ENCODE peak calls at places on chromosomes 11 and 22, in six cellular contexts. One of them, this sample, is unnamed.

GRCh38 chr11:94925422-94926270 is 47.7 kb downstream of the CWC15 start:
- DNase-seq in HFF-Myc: no peak
- DNase-seq in H7: no peak
- DNase-seq in CD4-positive, CD25-positive, alpha-beta regulatory T cell: peak; percentile 28
- DNase-seq in lower leg skin: no peak
- DNase-seq in astrocyte of the spinal cord: no peak
- DNase-seq in this sample: no peak

GRCh38 chr11:15850992-15851615 is 505.2 kb downstream of the SOX6 start:
- DNase-seq in astrocyte of the spinal cord: no peak
- DNase-seq in HFF-Myc: no peak
- DNase-seq in lower leg skin: no peak
- DNase-seq in CD4-positive, CD25-positive, alpha-beta regulatory T cell: no peak
- DNase-seq in H7: no peak
- DNase-seq in this sample: no peak

GRCh38 chr11:108009497-108010360 is 1.0 kb downstream of the CUL5 start:
- DNase-seq in H7: no peak
- DNase-seq in lower leg skin: no peak
- DNase-seq in astrocyte of the spinal cord: peak; percentile 25
- DNase-seq in HFF-Myc: no peak
- DNase-seq in CD4-positive, CD25-positive, alpha-beta regulatory T cell: no peak
- DNase-seq in this sample: no peak

GRCh38 chr11:1030086-1030485 is 6.4 kb downstream of the MUC6 start:
- DNase-seq in astrocyte of the spinal cord: no peak
- DNase-seq in lower leg skin: no peak
- DNase-seq in CD4-positive, CD25-positive, alpha-beta regulatory T cell: no peak
- DNase-seq in H7: no peak
- DNase-seq in HFF-Myc: no peak
- DNase-seq in this sample: no peak

GRCh38 chr11:1050581-1051355 is 14.2 kb upstream of the MUC6 start:
- DNase-seq in astrocyte of the spinal cord: peak; percentile 32
- DNase-seq in lower leg skin: peak; percentile 49
- DNase-seq in HFF-Myc: peak; percentile 12
- DNase-seq in H7: peak; percentile 98
- DNase-seq in CD4-positive, CD25-positive, alpha-beta regulatory T cell: peak; percentile 70
- DNase-seq in this sample: no peak

GRCh38 chr11:19821412-19821875 is 108.8 kb downstream of the NAV2 start:
- DNase-seq in astrocyte of the spinal cord: no peak
- DNase-seq in H7: no peak
- DNase-seq in lower leg skin: no peak
- DNase-seq in CD4-positive, CD25-positive, alpha-beta regulatory T cell: no peak
- DNase-seq in HFF-Myc: no peak
- DNase-seq in this sample: no peak

GRCh38 chr11:114846040-114846791 is 167.9 kb downstream of the NXPE2 start:
- DNase-seq in lower leg skin: no peak
- DNase-seq in astrocyte of the spinal cord: peak; percentile 4
- DNase-seq in HFF-Myc: no peak
- DNase-seq in H7: no peak
- DNase-seq in CD4-positive, CD25-positive, alpha-beta regulatory T cell: no peak
- DNase-seq in this sample: no peak

GRCh38 chr11:64384981-64385952 is 26.3 kb downstream of the RPS6KA4 start:
- DNase-seq in H7: peak; percentile 50
- DNase-seq in CD4-positive, CD25-positive, alpha-beta regulatory T cell: no peak
- DNase-seq in lower leg skin: no peak
- DNase-seq in astrocyte of the spinal cord: no peak
- DNase-seq in HFF-Myc: no peak
- DNase-seq in this sample: no peak

GRCh38 chr11:92510591-92510990 is 286.0 kb downstream of the FAT3 start:
- DNase-seq in HFF-Myc: no peak
- DNase-seq in lower leg skin: no peak
- DNase-seq in H7: no peak
- DNase-seq in CD4-positive, CD25-positive, alpha-beta regulatory T cell: no peak
- DNase-seq in astrocyte of the spinal cord: no peak
- DNase-seq in this sample: no peak

GRCh38 chr11:57792060-57792541 is 30.5 kb downstream of the CTNND1 start:
- DNase-seq in HFF-Myc: no peak
- DNase-seq in lower leg skin: peak; percentile 74
- DNase-seq in H7: no peak
- DNase-seq in CD4-positive, CD25-positive, alpha-beta regulatory T cell: peak; percentile 84
- DNase-seq in astrocyte of the spinal cord: peak; percentile 39
- DNase-seq in this sample: no peak

GRCh38 chr11:10350341-10350740 is 45.5 kb downstream of the ADM start:
- DNase-seq in astrocyte of the spinal cord: peak; percentile 77
- DNase-seq in H7: peak; percentile 6
- DNase-seq in lower leg skin: no peak
- DNase-seq in CD4-positive, CD25-positive, alpha-beta regulatory T cell: no peak
- DNase-seq in HFF-Myc: no peak
- DNase-seq in this sample: no peak

GRCh38 chr11:99370557-99371200 is 349.9 kb downstream of the CNTN5 start:
- DNase-seq in HFF-Myc: no peak
- DNase-seq in CD4-positive, CD25-positive, alpha-beta regulatory T cell: no peak
- DNase-seq in H7: no peak
- DNase-seq in astrocyte of the spinal cord: peak; percentile 83
- DNase-seq in lower leg skin: no peak
- DNase-seq in this sample: peak; percentile 3

GRCh38 chr11:45723421-45723820 is 58.0 kb upstream of the CHST1 start:
- DNase-seq in lower leg skin: no peak
- DNase-seq in astrocyte of the spinal cord: no peak
- DNase-seq in CD4-positive, CD25-positive, alpha-beta regulatory T cell: no peak
- DNase-seq in H7: no peak
- DNase-seq in HFF-Myc: no peak
- DNase-seq in this sample: no peak

GRCh38 chr11:102079625-102080024 is 30.6 kb upstream of the YAP1 start:
- DNase-seq in CD4-positive, CD25-positive, alpha-beta regulatory T cell: no peak
- DNase-seq in astrocyte of the spinal cord: no peak
- DNase-seq in lower leg skin: no peak
- DNase-seq in HFF-Myc: no peak
- DNase-seq in H7: no peak
- DNase-seq in this sample: no peak

GRCh38 chr11:2674681-2675131 is 25.1 kb downstream of the KCNQ1OT1 start:
- DNase-seq in astrocyte of the spinal cord: no peak
- DNase-seq in lower leg skin: no peak
- DNase-seq in H7: no peak
- DNase-seq in HFF-Myc: no peak
- DNase-seq in CD4-positive, CD25-positive, alpha-beta regulatory T cell: no peak
- DNase-seq in this sample: no peak

GRCh38 chr11:73277467-73277866 is 5.3 kb downstream of the P2RY6 start:
- DNase-seq in CD4-positive, CD25-positive, alpha-beta regulatory T cell: no peak
- DNase-seq in HFF-Myc: no peak
- DNase-seq in H7: no peak
- DNase-seq in lower leg skin: no peak
- DNase-seq in astrocyte of the spinal cord: no peak
- DNase-seq in this sample: no peak

GRCh38 chr11:65968600-65969482 is 7.3 kb downstream of the SART1 start:
- DNase-seq in H7: no peak
- DNase-seq in CD4-positive, CD25-positive, alpha-beta regulatory T cell: no peak
- DNase-seq in astrocyte of the spinal cord: peak; percentile 4
- DNase-seq in HFF-Myc: no peak
- DNase-seq in lower leg skin: no peak
- DNase-seq in this sample: no peak

GRCh38 chr11:8948901-8949300 is 6.1 kb upstream of the ASCL3 start:
- DNase-seq in HFF-Myc: no peak
- DNase-seq in CD4-positive, CD25-positive, alpha-beta regulatory T cell: no peak
- DNase-seq in H7: no peak
- DNase-seq in lower leg skin: no peak
- DNase-seq in astrocyte of the spinal cord: no peak
- DNase-seq in this sample: no peak

GRCh38 chr11:1040428-1041148 is 4.1 kb upstream of the MUC6 start:
- DNase-seq in lower leg skin: no peak
- DNase-seq in HFF-Myc: no peak
- DNase-seq in H7: no peak
- DNase-seq in CD4-positive, CD25-positive, alpha-beta regulatory T cell: no peak
- DNase-seq in astrocyte of the spinal cord: no peak
- DNase-seq in this sample: no peak

GRCh38 chr11:34522188-34522587 is 8.6 kb upstream of the ELF5 start:
- DNase-seq in CD4-positive, CD25-positive, alpha-beta regulatory T cell: no peak
- DNase-seq in HFF-Myc: no peak
- DNase-seq in H7: no peak
- DNase-seq in lower leg skin: no peak
- DNase-seq in astrocyte of the spinal cord: no peak
- DNase-seq in this sample: no peak

GRCh38 chr11:86476109-86476861 is 101.6 kb downstream of the CCDC81 start:
- DNase-seq in HFF-Myc: no peak
- DNase-seq in lower leg skin: no peak
- DNase-seq in astrocyte of the spinal cord: peak; percentile 63
- DNase-seq in CD4-positive, CD25-positive, alpha-beta regulatory T cell: no peak
- DNase-seq in H7: no peak
- DNase-seq in this sample: no peak

GRCh38 chr11:27095050-27095449 is 54.4 kb downstream of the BBOX1 start:
- DNase-seq in CD4-positive, CD25-positive, alpha-beta regulatory T cell: no peak
- DNase-seq in H7: no peak
- DNase-seq in astrocyte of the spinal cord: no peak
- DNase-seq in HFF-Myc: no peak
- DNase-seq in lower leg skin: no peak
- DNase-seq in this sample: no peak

GRCh38 chr11:41978951-41979350 is 519.5 kb upstream of the LRRC4C start:
- DNase-seq in CD4-positive, CD25-positive, alpha-beta regulatory T cell: no peak
- DNase-seq in astrocyte of the spinal cord: no peak
- DNase-seq in H7: no peak
- DNase-seq in lower leg skin: no peak
- DNase-seq in HFF-Myc: no peak
- DNase-seq in this sample: no peak

GRCh38 chr11:25992254-25992653 is 339.7 kb upstream of the ANO3 start:
- DNase-seq in H7: no peak
- DNase-seq in lower leg skin: no peak
- DNase-seq in CD4-positive, CD25-positive, alpha-beta regulatory T cell: no peak
- DNase-seq in astrocyte of the spinal cord: no peak
- DNase-seq in HFF-Myc: no peak
- DNase-seq in this sample: no peak

GRCh38 chr11:33970984-33971466 is 79.1 kb upstream of the LMO2 start:
- DNase-seq in H7: peak; percentile 71
- DNase-seq in astrocyte of the spinal cord: peak; percentile 52
- DNase-seq in lower leg skin: peak; percentile 37
- DNase-seq in CD4-positive, CD25-positive, alpha-beta regulatory T cell: no peak
- DNase-seq in HFF-Myc: peak; percentile 21
- DNase-seq in this sample: no peak

GRCh38 chr11:116928102-116928777 is 90.8 kb upstream of the APOA1 start:
- DNase-seq in CD4-positive, CD25-positive, alpha-beta regulatory T cell: peak; percentile 40
- DNase-seq in astrocyte of the spinal cord: no peak
- DNase-seq in lower leg skin: no peak
- DNase-seq in HFF-Myc: no peak
- DNase-seq in H7: no peak
- DNase-seq in this sample: no peak

GRCh38 chr22:50170453-50171318 is at the start of gene PANX2:
- DNase-seq in astrocyte of the spinal cord: no peak
- DNase-seq in CD4-positive, CD25-positive, alpha-beta regulatory T cell: no peak
- DNase-seq in lower leg skin: no peak
- DNase-seq in H7: peak; percentile 85
- DNase-seq in HFF-Myc: no peak
- DNase-seq in this sample: no peak

GRCh38 chr11:123180166-123180565 is 14.9 kb downstream of the CLMP start:
- DNase-seq in CD4-positive, CD25-positive, alpha-beta regulatory T cell: no peak
- DNase-seq in HFF-Myc: no peak
- DNase-seq in H7: no peak
- DNase-seq in lower leg skin: no peak
- DNase-seq in astrocyte of the spinal cord: no peak
- DNase-seq in this sample: no peak

GRCh38 chr22:39128508-39128907 is 24.0 kb downstream of the CBX7 start:
- DNase-seq in astrocyte of the spinal cord: no peak
- DNase-seq in CD4-positive, CD25-positive, alpha-beta regulatory T cell: no peak
- DNase-seq in lower leg skin: no peak
- DNase-seq in HFF-Myc: no peak
- DNase-seq in H7: peak; percentile 9
- DNase-seq in this sample: no peak
- H3K4me3 ChIP-seq in astrocyte of the spinal cord: no peak overlapping the region
- H3K4me3 ChIP-seq in CD4-positive, CD25-positive, alpha-beta regulatory T cell: no peak overlapping the region
- H3K4me3 ChIP-seq in lower leg skin: no peak overlapping the region
- H3K4me3 ChIP-seq in HFF-Myc: no peak overlapping the region
- H3K4me3 ChIP-seq in H7: no peak overlapping the region
- H3K4me3 ChIP-seq in this sample: no peak overlapping the region

GRCh38 chr22:45438364-45438763 is 24.9 kb downstream of the RIBC2 start:
- DNase-seq in CD4-positive, CD25-positive, alpha-beta regulatory T cell: no peak
- DNase-seq in astrocyte of the spinal cord: no peak
- DNase-seq in lower leg skin: no peak
- DNase-seq in HFF-Myc: no peak
- DNase-seq in H7: no peak
- DNase-seq in this sample: no peak

GRCh38 chr22:45441158-45441557 is 27.7 kb downstream of the RIBC2 start:
- DNase-seq in HFF-Myc: peak; percentile 71
- DNase-seq in H7: peak; percentile 71
- DNase-seq in astrocyte of the spinal cord: peak; percentile 64
- DNase-seq in lower leg skin: peak; percentile 56
- DNase-seq in CD4-positive, CD25-positive, alpha-beta regulatory T cell: peak; percentile 31
- DNase-seq in this sample: no peak

GRCh38 chr22:45429921-45430775 is 16.7 kb downstream of the RIBC2 start:
- DNase-seq in CD4-positive, CD25-positive, alpha-beta regulatory T cell: no peak
- DNase-seq in lower leg skin: no peak
- DNase-seq in HFF-Myc: no peak
- DNase-seq in H7: peak; percentile 27
- DNase-seq in astrocyte of the spinal cord: no peak
- DNase-seq in this sample: no peak

GRCh38 chr22:45430871-45431270 is 17.4 kb downstream of the RIBC2 start:
- DNase-seq in lower leg skin: no peak
- DNase-seq in HFF-Myc: no peak
- DNase-seq in astrocyte of the spinal cord: no peak
- DNase-seq in CD4-positive, CD25-positive, alpha-beta regulatory T cell: no peak
- DNase-seq in H7: peak; percentile 30
- DNase-seq in this sample: no peak

DNA sequence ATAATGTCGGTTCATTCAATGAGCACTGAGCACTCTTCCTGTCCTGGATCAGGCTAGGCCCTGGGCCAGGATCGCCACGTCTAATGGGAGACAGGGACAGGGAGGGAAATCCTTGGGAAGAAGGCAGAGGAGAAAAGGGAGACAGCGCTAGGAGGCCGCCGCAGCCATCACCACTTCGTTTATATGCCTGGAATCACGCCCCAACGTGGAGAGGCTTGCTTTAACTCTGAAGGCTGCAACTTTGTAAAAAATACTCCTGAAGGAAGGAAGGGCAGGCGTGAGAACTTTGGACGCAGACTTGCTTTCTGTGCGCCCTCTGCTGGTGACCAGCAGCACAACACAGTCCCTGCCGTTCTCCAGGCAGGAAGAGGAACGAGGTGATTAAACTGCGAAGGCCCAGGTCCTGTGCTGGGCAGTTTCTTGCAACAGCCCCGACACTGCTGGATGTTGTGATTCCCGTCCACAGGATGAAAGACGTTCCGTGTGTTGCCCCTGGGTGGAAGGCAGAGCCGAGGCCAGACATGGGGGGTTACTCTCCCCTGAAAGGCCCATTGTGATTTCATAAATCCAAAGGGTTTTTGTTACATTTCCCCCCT is 22.1 kb downstream of the RIBC2 start:
- DNase-seq in lower leg skin: peak; percentile 91
- DNase-seq in HFF-Myc: no peak
- DNase-seq in H7: peak; percentile 90
- DNase-seq in CD4-positive, CD25-positive, alpha-beta regulatory T cell: peak; percentile 73
- DNase-seq in astrocyte of the spinal cord: peak; percentile 90
- DNase-seq in this sample: peak; percentile 56
- H3K4me3 ChIP-seq in lower leg skin: no peak overlapping the region
- H3K4me3 ChIP-seq in HFF-Myc: no peak overlapping the region
- H3K4me3 ChIP-seq in H7: no peak overlapping the region
- H3K4me3 ChIP-seq in CD4-positive, CD25-positive, alpha-beta regulatory T cell: no peak overlapping the region
- H3K4me3 ChIP-seq in astrocyte of the spinal cord: no peak overlapping the region
- H3K4me3 ChIP-seq in this sample: no peak overlapping the region

GRCh38 chr22:37163096-37163489 is 13.4 kb upstream of the IL2RB start:
- DNase-seq in CD4-positive, CD25-positive, alpha-beta regulatory T cell: no peak
- DNase-seq in astrocyte of the spinal cord: no peak
- DNase-seq in HFF-Myc: no peak
- DNase-seq in H7: no peak
- DNase-seq in lower leg skin: no peak
- DNase-seq in this sample: no peak
- H3K4me3 ChIP-seq in CD4-positive, CD25-positive, alpha-beta regulatory T cell: peak overlapping the region; percentile 49
- H3K4me3 ChIP-seq in astrocyte of the spinal cord: no peak overlapping the region
- H3K4me3 ChIP-seq in HFF-Myc: no peak overlapping the region
- H3K4me3 ChIP-seq in H7: no peak overlapping the region
- H3K4me3 ChIP-seq in lower leg skin: no peak overlapping the region
- H3K4me3 ChIP-seq in this sample: no peak overlapping the region

GRCh38 chr11:61834278-61835004 is 6.3 kb downstream of the FADS2 start:
- DNase-seq in HFF-Myc: no peak
- DNase-seq in CD4-positive, CD25-positive, alpha-beta regulatory T cell: peak; percentile 21
- DNase-seq in astrocyte of the spinal cord: peak; percentile 76
- DNase-seq in lower leg skin: peak; percentile 23
- DNase-seq in H7: peak; percentile 78
- DNase-seq in this sample: no peak
- H3K4me3 ChIP-seq in HFF-Myc: no peak overlapping the region
- H3K4me3 ChIP-seq in CD4-positive, CD25-positive, alpha-beta regulatory T cell: no peak overlapping the region
- H3K4me3 ChIP-seq in astrocyte of the spinal cord: no peak overlapping the region
- H3K4me3 ChIP-seq in lower leg skin: no peak overlapping the region
- H3K4me3 ChIP-seq in H7: no peak overlapping the region
- H3K4me3 ChIP-seq in this sample: no peak overlapping the region

This sample was measured in AG04449.